ENCODE peak calls at places on chromosomes 13 and 19, in six cellular contexts. Y is non-pigmented ciliary epithelial cell, B is left cardiac atrium, T is NCI-H460, A is osteocyte, X is nephron progenitor cell. Z is an unnamed sample.

GRCh38 chr13:30322428-30322827 is 15.1 kb upstream of the KATNAL1 start:
- DNase-seq in A (no peak), X (no peak), Y (no peak), T (no peak), B (no peak), Z (no peak)

GRCh38 chr13:113995051-113995601 is 21.2 kb upstream of the C13orf46 start:
- DNase-seq in A (no peak), B (peak; percentile 18), T (no peak), Y (no peak), X (peak; percentile 46), Z (no peak)

GRCh38 chr19:42246143-42246868 is 3.9 kb upstream of the GSK3A start:
- DNase-seq in T (peak; percentile 43), A (peak; percentile 92), B (peak; percentile 85), X (peak; percentile 47), Y (no peak), Z (no peak)

GRCh38 chr19:19386373-19386869 is 19.1 kb upstream of the GATAD2A start:
- DNase-seq in A (no peak), X (no peak), Y (no peak), B (no peak), T (no peak), Z (no peak)

GRCh38 chr19:38714354-38714778 is 29.9 kb downstream of the CAPN12 start:
- DNase-seq in Y (no peak), A (no peak), B (no peak), X (no peak), T (no peak), Z (no peak)

GRCh38 chr13:108915095-108915633 is 285.8 kb downstream of the MYO16 start:
- DNase-seq in B (no peak), Y (no peak), A (no peak), T (peak; percentile 38), X (no peak), Z (no peak)

GRCh38 chr13:42968906-42969305 is 23.1 kb downstream of the EPSTI1 start:
- DNase-seq in Y (no peak), B (no peak), X (no peak), A (no peak), T (no peak), Z (no peak)

GRCh38 chr13:27174766-27175455 is 3.3 kb upstream of the USP12 start:
- DNase-seq in X (no peak), A (no peak), T (no peak), Y (no peak), B (no peak), Z (no peak)

GRCh38 chr19:11268783-11269267 is 6.5 kb upstream of the DOCK6 start:
- DNase-seq in B (peak; percentile 87), A (no peak), Y (peak; percentile 67), T (no peak), X (no peak), Z (no peak)

GRCh38 chr13:23637813-23638212 is 67.6 kb downstream of the TNFRSF19 start:
- DNase-seq in B (no peak), X (no peak), T (no peak), A (no peak), Y (no peak), Z (no peak)

GRCh38 chr19:16447015-16447384 is 24.8 kb downstream of the EPS15L1 start:
- DNase-seq in T (no peak), A (no peak), X (no peak), B (peak; percentile 80), Y (peak; percentile 70), Z (no peak)

GRCh38 chr13:99405966-99406365 is 95.3 kb upstream of the TM9SF2 start:
- DNase-seq in X (no peak), A (no peak), B (no peak), T (no peak), Y (no peak), Z (no peak)

GRCh38 chr13:50646070-50646469 is 197.4 kb downstream of the DLEU7 start:
- DNase-seq in A (no peak), X (no peak), T (no peak), Y (no peak), B (no peak), Z (no peak)

Z was measured in GM18507.